ENCODE peak calls at places on chromosomes 7 and 10, in ten cellular contexts. One of them, this sample, is unnamed.

GRCh38 chr10:97599272-97599619 is 9.7 kb downstream of the C10orf62 start:
- DNase-seq in fibroblast of pulmonary artery: no peak
- DNase-seq in neuronal stem cell: no peak
- DNase-seq in choroid plexus epithelial cell: no peak
- DNase-seq in NCI-H2081 treated with DMSO at 0.1 percent for 48 hours: no peak
- DNase-seq in iris pigment epithelial cell: no peak
- DNase-seq in GM23248: no peak
- DNase-seq in activated naive CD8-positive, alpha-beta T cell treated with anti-CD3 and anti-CD28 coated beads for 36 hours: no peak
- DNase-seq in head of caudate nucleus: no peak
- DNase-seq in fibroblast of lung: no peak
- DNase-seq in this sample: no peak

GRCh38 chr10:58775960-58776574 is 263.4 kb downstream of the BICC1 start:
- DNase-seq in fibroblast of pulmonary artery: peak; percentile 90
- DNase-seq in neuronal stem cell: no peak
- DNase-seq in choroid plexus epithelial cell: peak; percentile 81
- DNase-seq in NCI-H2081 treated with DMSO at 0.1 percent for 48 hours: no peak
- DNase-seq in iris pigment epithelial cell: peak; percentile 79
- DNase-seq in GM23248: peak; percentile 87
- DNase-seq in activated naive CD8-positive, alpha-beta T cell treated with anti-CD3 and anti-CD28 coated beads for 36 hours: no peak
- DNase-seq in head of caudate nucleus: no peak
- DNase-seq in fibroblast of lung: peak; percentile 62
- DNase-seq in this sample: peak; percentile 80

GRCh38 chr7:30465342-30466170 is 13.0 kb downstream of the NOD1 start:
- DNase-seq in fibroblast of pulmonary artery: peak; percentile 36
- DNase-seq in neuronal stem cell: no peak
- DNase-seq in choroid plexus epithelial cell: peak; percentile 62
- DNase-seq in NCI-H2081 treated with DMSO at 0.1 percent for 48 hours: no peak
- DNase-seq in iris pigment epithelial cell: peak; percentile 79
- DNase-seq in GM23248: peak; percentile 73
- DNase-seq in activated naive CD8-positive, alpha-beta T cell treated with anti-CD3 and anti-CD28 coated beads for 36 hours: no peak
- DNase-seq in head of caudate nucleus: no peak
- DNase-seq in fibroblast of lung: peak; percentile 80
- DNase-seq in this sample: no peak

GRCh38 chr10:122475581-122475980 is 14.2 kb downstream of the HTRA1 start:
- DNase-seq in fibroblast of pulmonary artery: no peak
- DNase-seq in neuronal stem cell: peak; percentile 46
- DNase-seq in choroid plexus epithelial cell: no peak
- DNase-seq in NCI-H2081 treated with DMSO at 0.1 percent for 48 hours: no peak
- DNase-seq in iris pigment epithelial cell: no peak
- DNase-seq in GM23248: peak; percentile 81
- DNase-seq in activated naive CD8-positive, alpha-beta T cell treated with anti-CD3 and anti-CD28 coated beads for 36 hours: no peak
- DNase-seq in head of caudate nucleus: no peak
- DNase-seq in fibroblast of lung: peak; percentile 31
- DNase-seq in this sample: peak; percentile 17

GRCh38 chr10:132920101-132920925 is 22.1 kb downstream of the CFAP46 start:
- DNase-seq in fibroblast of pulmonary artery: no peak
- DNase-seq in neuronal stem cell: no peak
- DNase-seq in choroid plexus epithelial cell: no peak
- DNase-seq in NCI-H2081 treated with DMSO at 0.1 percent for 48 hours: no peak
- DNase-seq in iris pigment epithelial cell: no peak
- DNase-seq in GM23248: no peak
- DNase-seq in activated naive CD8-positive, alpha-beta T cell treated with anti-CD3 and anti-CD28 coated beads for 36 hours: no peak
- DNase-seq in head of caudate nucleus: no peak
- DNase-seq in fibroblast of lung: no peak
- DNase-seq in this sample: no peak

GRCh38 chr7:140200102-140200989 is 23.6 kb upstream of the KDM7A start:
- DNase-seq in fibroblast of pulmonary artery: peak; percentile 73
- DNase-seq in neuronal stem cell: no peak
- DNase-seq in choroid plexus epithelial cell: peak; percentile 75
- DNase-seq in NCI-H2081 treated with DMSO at 0.1 percent for 48 hours: no peak
- DNase-seq in iris pigment epithelial cell: peak; percentile 36
- DNase-seq in GM23248: peak; percentile 91
- DNase-seq in activated naive CD8-positive, alpha-beta T cell treated with anti-CD3 and anti-CD28 coated beads for 36 hours: no peak
- DNase-seq in head of caudate nucleus: peak; percentile 73
- DNase-seq in fibroblast of lung: peak; percentile 55
- DNase-seq in this sample: peak; percentile 95

GRCh38 chr10:15579605-15580004 is 140.1 kb downstream of the ITGA8 start:
- DNase-seq in fibroblast of pulmonary artery: peak; percentile 18
- DNase-seq in neuronal stem cell: no peak
- DNase-seq in choroid plexus epithelial cell: peak; percentile 34
- DNase-seq in NCI-H2081 treated with DMSO at 0.1 percent for 48 hours: no peak
- DNase-seq in iris pigment epithelial cell: peak; percentile 53
- DNase-seq in GM23248: peak; percentile 61
- DNase-seq in activated naive CD8-positive, alpha-beta T cell treated with anti-CD3 and anti-CD28 coated beads for 36 hours: no peak
- DNase-seq in head of caudate nucleus: no peak
- DNase-seq in fibroblast of lung: peak; percentile 72
- DNase-seq in this sample: no peak

GRCh38 chr7:25894902-25895791 is 256.9 kb upstream of the NFE2L3 start:
- DNase-seq in fibroblast of pulmonary artery: peak; percentile 10
- DNase-seq in neuronal stem cell: peak; percentile 51
- DNase-seq in choroid plexus epithelial cell: peak; percentile 31
- DNase-seq in NCI-H2081 treated with DMSO at 0.1 percent for 48 hours: no peak
- DNase-seq in iris pigment epithelial cell: peak; percentile 14
- DNase-seq in GM23248: peak; percentile 57
- DNase-seq in activated naive CD8-positive, alpha-beta T cell treated with anti-CD3 and anti-CD28 coated beads for 36 hours: peak; percentile 70
- DNase-seq in head of caudate nucleus: peak; percentile 83
- DNase-seq in fibroblast of lung: peak; percentile 11
- DNase-seq in this sample: peak; percentile 52

GRCh38 chr10:121374121-121374520 is 224.1 kb downstream of the FGFR2 start:
- DNase-seq in fibroblast of pulmonary artery: no peak
- DNase-seq in neuronal stem cell: no peak
- DNase-seq in choroid plexus epithelial cell: no peak
- DNase-seq in NCI-H2081 treated with DMSO at 0.1 percent for 48 hours: no peak
- DNase-seq in iris pigment epithelial cell: no peak
- DNase-seq in GM23248: no peak
- DNase-seq in activated naive CD8-positive, alpha-beta T cell treated with anti-CD3 and anti-CD28 coated beads for 36 hours: no peak
- DNase-seq in head of caudate nucleus: no peak
- DNase-seq in fibroblast of lung: no peak
- DNase-seq in this sample: no peak

GRCh38 chr7:2613926-2614613 is 17.7 kb upstream of the TTYH3 start:
- DNase-seq in fibroblast of pulmonary artery: peak; percentile 49
- DNase-seq in neuronal stem cell: no peak
- DNase-seq in choroid plexus epithelial cell: peak; percentile 25
- DNase-seq in NCI-H2081 treated with DMSO at 0.1 percent for 48 hours: no peak
- DNase-seq in iris pigment epithelial cell: no peak
- DNase-seq in GM23248: peak; percentile 74
- DNase-seq in activated naive CD8-positive, alpha-beta T cell treated with anti-CD3 and anti-CD28 coated beads for 36 hours: no peak
- DNase-seq in head of caudate nucleus: peak; percentile 32
- DNase-seq in fibroblast of lung: peak; percentile 58
- DNase-seq in this sample: no peak